ENCODE peak calls at places on chromosome 22, in four cellular contexts. One of them, this sample, is unnamed.

GRCh38 chr22:38831166-38831945 is 12.5 kb downstream of the NPTXR start:
- DNase-seq in lower leg skin: no peak
- DNase-seq in HFF-Myc: no peak
- DNase-seq in activated T-cell treated with anti-CD3 and anti-CD28 coated beads for 48 hours: no peak
- DNase-seq in this sample: no peak

GRCh38 chr22:49411236-49411635 is 416.4 kb downstream of the BRD1 start:
- DNase-seq in lower leg skin: no peak
- DNase-seq in HFF-Myc: no peak
- DNase-seq in activated T-cell treated with anti-CD3 and anti-CD28 coated beads for 48 hours: no peak
- DNase-seq in this sample: no peak

GRCh38 chr22:41048791-41049717 is 43.3 kb upstream of the EP300 start:
- DNase-seq in lower leg skin: peak
- DNase-seq in HFF-Myc: peak
- DNase-seq in activated T-cell treated with anti-CD3 and anti-CD28 coated beads for 48 hours: no peak
- DNase-seq in this sample: no peak

GRCh38 chr22:29716814-29717213 is 3.0 kb upstream of the CABP7 start:
- DNase-seq in lower leg skin: no peak
- DNase-seq in HFF-Myc: peak
- DNase-seq in activated T-cell treated with anti-CD3 and anti-CD28 coated beads for 48 hours: no peak
- DNase-seq in this sample: no peak

GRCh38 chr22:29152381-29153138 is 53.1 kb upstream of the EMID1 start:
- DNase-seq in lower leg skin: peak
- DNase-seq in HFF-Myc: no peak
- DNase-seq in activated T-cell treated with anti-CD3 and anti-CD28 coated beads for 48 hours: no peak
- DNase-seq in this sample: no peak

GRCh38 chr22:35631597-35631996 is 14.5 kb upstream of the MB start:
- DNase-seq in lower leg skin: no peak
- DNase-seq in HFF-Myc: no peak
- DNase-seq in activated T-cell treated with anti-CD3 and anti-CD28 coated beads for 48 hours: peak
- DNase-seq in this sample: peak

GRCh38 chr22:32904044-32904443 is 102.5 kb downstream of the TIMP3 start:
- DNase-seq in lower leg skin: no peak
- DNase-seq in HFF-Myc: no peak
- DNase-seq in activated T-cell treated with anti-CD3 and anti-CD28 coated beads for 48 hours: no peak
- DNase-seq in this sample: no peak

GRCh38 chr22:32583921-32584335 is 109.3 kb downstream of the FBXO7 start:
- DNase-seq in lower leg skin: no peak
- DNase-seq in HFF-Myc: no peak
- DNase-seq in activated T-cell treated with anti-CD3 and anti-CD28 coated beads for 48 hours: no peak
- DNase-seq in this sample: no peak

GRCh38 chr22:37267128-37267587 is 15.2 kb upstream of the CYTH4 start:
- DNase-seq in lower leg skin: no peak
- DNase-seq in HFF-Myc: no peak
- DNase-seq in activated T-cell treated with anti-CD3 and anti-CD28 coated beads for 48 hours: peak
- DNase-seq in this sample: peak

GRCh38 chr22:48528221-48528915 is 1299.3 kb downstream of the BRD1 start:
- DNase-seq in lower leg skin: no peak
- DNase-seq in HFF-Myc: no peak
- DNase-seq in activated T-cell treated with anti-CD3 and anti-CD28 coated beads for 48 hours: no peak
- DNase-seq in this sample: no peak

GRCh38 chr22:25200967-25201366 is 1.3 kb downstream of the CRYBB3 start:
- DNase-seq in lower leg skin: no peak
- DNase-seq in HFF-Myc: no peak
- DNase-seq in activated T-cell treated with anti-CD3 and anti-CD28 coated beads for 48 hours: no peak
- DNase-seq in this sample: no peak

GRCh38 chr22:37370306-37370979 is 56.8 kb downstream of the ELFN2 start:
- DNase-seq in lower leg skin: peak
- DNase-seq in HFF-Myc: no peak
- DNase-seq in activated T-cell treated with anti-CD3 and anti-CD28 coated beads for 48 hours: no peak
- DNase-seq in this sample: no peak